ENCODE peak calls at places on chromosomes 2 and 18, in eight cellular contexts. J, A, H, N, T, S, Y and D are unnamed samples.

GRCh38 chr2:135960598-135961551 is 24.6 kb downstream of the DARS1 start:
- DNase-seq in J (no peak), A (no peak), H (peak; percentile 64), N (no peak), T (peak; percentile 74), S (no peak), Y (no peak), D (peak; percentile 33)

GRCh38 chr2:201707753-201708152 is 9.3 kb upstream of the MPP4 start:
- DNase-seq in J (no peak), A (no peak), H (no peak), N (no peak), T (peak; percentile 74), S (no peak), Y (no peak), D (no peak)

GRCh38 chr2:53641290-53641689 is 126.3 kb upstream of the CHAC2 start:
- DNase-seq in J (no peak), A (no peak), H (no peak), N (no peak), T (no peak), S (no peak), Y (no peak), D (no peak)

GRCh38 chr2:217650229-217650628 is 352.6 kb downstream of the TNS1 start:
- DNase-seq in J (no peak), A (no peak), H (no peak), N (no peak), T (no peak), S (no peak), Y (no peak), D (no peak)

GRCh38 chr2:154457291-154457690 is 241.2 kb upstream of the KCNJ3 start:
- DNase-seq in J (no peak), A (no peak), H (no peak), N (no peak), T (no peak), S (no peak), Y (no peak), D (no peak)

GRCh38 chr2:120390381-120391055 is 44.6 kb downstream of the INHBB start:
- DNase-seq in J (peak; percentile 23), A (no peak), H (no peak), N (no peak), T (no peak), S (no peak), Y (no peak), D (no peak)

GRCh38 chr2:234051374-234052070 is 1.0 kb downstream of the SPP2 start:
- DNase-seq in J (no peak), A (no peak), H (no peak), N (no peak), T (no peak), S (no peak), Y (no peak), D (no peak)

GRCh38 chr2:120470041-120470716 is 124.2 kb downstream of the INHBB start:
- DNase-seq in J (peak; percentile 89), A (no peak), H (no peak), N (no peak), T (peak; percentile 81), S (no peak), Y (no peak), D (no peak)

GRCh38 chr2:71154798-71155197 is 24.4 kb downstream of the MPHOSPH10 start:
- DNase-seq in J (no peak), A (no peak), H (no peak), N (peak; percentile 11), T (no peak), S (no peak), Y (no peak), D (no peak)

GRCh38 chr2:196277002-196277401 is 105.6 kb upstream of the STK17B start:
- DNase-seq in J (no peak), A (no peak), H (no peak), N (no peak), T (peak; percentile 70), S (no peak), Y (no peak), D (no peak)

GRCh38 chr2:54106631-54107454 is 8.6 kb upstream of the ACYP2 start:
- DNase-seq in J (no peak), A (peak; percentile 9), H (peak; percentile 70), N (peak; percentile 32), T (peak; percentile 64), S (no peak), Y (peak; percentile 23), D (peak; percentile 55)

GRCh38 chr2:238920053-238920452 is 72.2 kb downstream of the TWIST2 start:
- DNase-seq in J (no peak), A (no peak), H (no peak), N (no peak), T (no peak), S (no peak), Y (no peak), D (no peak)

GRCh38 chr18:36580874-36581750 is 247.7 kb downstream of the TPGS2 start:
- DNase-seq in J (no peak), A (no peak), H (no peak), N (no peak), T (peak; percentile 35), S (no peak), Y (no peak), D (no peak)